ENCODE peak calls at places on chromosomes 2 and 18, in four cellular contexts. D is HepG2, M is HCT116, G is SK-N-SH. Y is an unnamed sample.
A peak's percentile ranks its signal among the peaks of the same experiment; 100 is the strongest.

GRCh38 chr18:49846718-49847470 is 33.6 kb upstream of the ACAA2 start:
- DNase-seq in G (no peak), M (no peak), D (no peak), Y (no peak)

GRCh38 chr2:158753561-158754302 is 41.4 kb upstream of the DAPL1 start:
- DNase-seq in M (peak; percentile 48), D (peak; percentile 62), G (peak; percentile 71), Y (peak; percentile 70)

GRCh38 chr18:26342646-26343045 is 116.4 kb downstream of the TAF4B start:
- DNase-seq in D (no peak), M (no peak), G (no peak), Y (no peak)

GRCh38 chr18:50293039-50293438 is 5.5 kb upstream of the CXXC1 start:
- DNase-seq in G (no peak), D (no peak), M (no peak), Y (no peak)

GRCh38 chr18:24140697-24141096 is 1.8 kb downstream of the CABYR start:
- DNase-seq in D (no peak), G (no peak), M (no peak), Y (no peak)

GRCh38 chr18:7921938-7922587 is 354.9 kb downstream of the PTPRM start:
- DNase-seq in D (peak; percentile 76), M (peak; percentile 54), G (no peak), Y (no peak)

GRCh38 chr2:227608469-227609338 is 5.9 kb downstream of the SCYGR3 start:
- DNase-seq in G (no peak), M (no peak), D (no peak), Y (no peak)

GRCh38 chr2:99488999-99489757 is 639 bp downstream of the REV1 start:
- DNase-seq in D (peak; percentile 65), M (no peak), G (peak; percentile 88), Y (peak; percentile 45)

GRCh38 chr2:43754180-43754579 is 19.7 kb upstream of the DYNC2LI1 start:
- DNase-seq in G (no peak), M (no peak), D (no peak), Y (no peak)

GRCh38 chr2:213162515-213163118 is 11.2 kb upstream of the IKZF2 start:
- DNase-seq in M (no peak), D (no peak), G (no peak), Y (no peak)

DNA sequence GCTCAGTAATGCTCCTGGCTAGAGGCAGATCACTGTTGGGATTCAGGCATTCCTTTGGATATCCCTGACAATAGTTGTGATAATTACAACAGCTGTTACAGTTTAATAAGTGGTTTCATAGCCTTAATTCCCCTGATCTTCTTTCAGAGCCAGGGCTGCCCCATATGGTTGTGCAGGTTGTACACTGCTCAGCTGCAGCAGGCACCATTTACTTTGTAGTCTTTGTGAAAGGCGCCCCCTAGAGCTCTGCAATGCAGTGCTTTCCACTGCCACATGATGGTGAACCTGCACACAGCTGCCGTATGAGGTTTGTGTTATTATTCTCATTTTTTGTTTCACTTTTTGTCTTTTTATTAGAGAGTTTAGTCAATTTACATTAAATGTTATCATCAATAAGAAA is 239.1 kb downstream of the KCNS3 start:
- DNase-seq in G (peak; percentile 19), M (peak; percentile 13), D (peak; percentile 35), Y (no peak)
- TF ChIP-seq JUND in G (no peak), M (no peak), D (no peak), Y (no peak)

GRCh38 chr2:241216211-241216761 is 27.8 kb downstream of the ANO7 start:
- DNase-seq in D (no peak), G (no peak), M (no peak), Y (no peak)
- TF ChIP-seq JUND in D (no peak), G (no peak), M (no peak), Y (no peak)

DNA sequence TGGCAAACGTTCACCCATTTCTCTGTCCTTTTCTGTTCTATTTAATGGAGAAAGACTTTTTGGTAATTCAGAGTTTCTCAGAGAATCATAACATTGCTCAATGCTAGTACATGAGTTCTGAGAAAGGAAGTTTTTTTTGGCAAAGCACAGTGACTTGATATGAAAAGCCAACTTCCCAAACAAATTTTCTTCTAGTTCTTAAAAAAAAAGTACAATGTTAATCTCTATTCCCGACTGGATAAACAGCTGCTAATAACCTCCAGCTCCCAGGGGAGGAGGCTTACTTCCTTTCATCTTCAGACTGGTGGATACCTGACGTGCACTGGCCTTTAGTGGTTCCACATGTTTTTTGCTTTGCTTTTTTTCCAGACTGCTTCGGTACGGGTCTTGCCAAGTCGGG is 284.6 kb upstream of the CCDC68 start:
- DNase-seq in D (no peak), M (no peak), G (no peak), Y (no peak)
- TF ChIP-seq JUND in D (no peak), M (no peak), G (no peak), Y (no peak)

GRCh38 chr2:48504647-48505327 is 25.2 kb upstream of the STON1 start:
- DNase-seq in G (no peak), M (no peak), D (no peak), Y (no peak)
- TF ChIP-seq JUND in G (peak; percentile 88), M (no peak), D (no peak), Y (no peak)

DNA sequence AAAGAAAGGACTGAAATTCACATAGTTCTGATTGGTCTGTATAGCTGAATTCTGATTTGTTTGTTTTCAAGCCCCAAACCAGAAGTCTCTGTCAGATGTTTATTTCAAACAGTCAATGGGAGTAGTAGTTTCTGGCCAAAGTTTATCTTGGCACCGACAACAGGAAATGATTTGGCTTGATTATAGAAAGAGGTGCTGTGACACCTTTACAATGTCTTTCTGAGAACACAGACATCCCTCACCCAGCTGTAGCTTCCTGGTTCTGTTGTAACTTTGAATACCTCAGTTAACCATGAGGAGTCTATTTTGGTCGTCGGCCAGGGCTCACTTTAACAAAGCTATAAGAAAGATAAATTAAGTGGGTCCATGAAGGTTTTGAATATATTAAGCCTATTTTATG is 545.0 kb upstream of the ZNF804A start:
- DNase-seq in G (no peak), M (peak; percentile 12), D (no peak), Y (peak; percentile 40)
- TF ChIP-seq JUND in G (no peak), M (no peak), D (no peak), Y (no peak)

GRCh38 chr2:89848763-89849162 is 1157.3 kb downstream of the RPIA start:
- DNase-seq in D (no peak), M (no peak), G (no peak), Y (no peak)
- TF ChIP-seq JUND in D (no peak), M (no peak), G (no peak), Y (no peak)

GRCh38 chr2:241039416-241039815 is 41.0 kb downstream of the SNED1 start:
- DNase-seq in G (no peak), D (no peak), M (no peak), Y (no peak)
- TF ChIP-seq JUND in G (no peak), D (no peak), M (no peak), Y (no peak)

GRCh38 chr2:197800091-197800490 is 4.3 kb upstream of the PLCL1 start:
- DNase-seq in D (no peak), G (no peak), M (no peak), Y (no peak)

GRCh38 chr2:197795277-197795676 is 9.1 kb upstream of the PLCL1 start:
- DNase-seq in D (no peak), G (no peak), M (no peak), Y (no peak)

GRCh38 chr2:197798187-197798586 is 6.2 kb upstream of the PLCL1 start:
- DNase-seq in G (no peak), D (no peak), M (no peak), Y (no peak)

GRCh38 chr2:197803033-197803444 is 1.4 kb upstream of the PLCL1 start:
- DNase-seq in D (peak; percentile 51), M (peak; percentile 45), G (peak; percentile 66), Y (peak; percentile 58)

DNA sequence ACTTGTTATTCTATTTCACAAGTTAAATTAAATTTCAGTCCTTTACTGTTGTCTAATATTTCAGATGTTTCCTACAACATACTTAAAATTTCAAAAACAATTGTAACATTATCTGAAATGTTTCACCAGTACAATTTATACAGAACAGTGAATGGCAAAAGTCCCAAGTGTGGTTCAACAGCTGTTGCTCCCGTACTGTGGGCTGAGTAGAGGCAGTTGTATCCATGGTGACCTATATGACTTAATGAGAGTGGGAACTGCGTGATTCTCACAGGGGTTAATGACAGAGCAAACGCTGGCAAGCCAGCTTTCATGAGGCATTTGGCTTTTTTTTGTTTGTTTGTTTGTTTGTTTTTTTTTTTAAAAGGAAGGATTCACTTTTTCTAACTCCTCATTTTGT is 5.3 kb upstream of the PLCL1 start:
- DNase-seq in M (no peak), D (no peak), G (no peak), Y (no peak)
- TF ChIP-seq JUND in M (no peak), D (no peak), G (no peak), Y (no peak)

GRCh38 chr18:13067124-13067523 is 76.0 kb downstream of the CEP192 start:
- DNase-seq in M (no peak), D (no peak), G (no peak), Y (no peak)
- TF ChIP-seq JUND in M (no peak), D (no peak), G (no peak), Y (no peak)